ENCODE peak calls at places on chromosomes 1 and 21, in seven cellular contexts. T is mesenchymal stem cell, P is H9, G is mesendoderm, S is IMR-90, Q is trophoblast cell, X is H1. Z is an unnamed sample.

GRCh38 chr1:168468042-168468809 is 75.6 kb downstream of the XCL2 start:
- DNase-seq in X (no peak), P (no peak), S (no peak), Q (no peak), T (no peak), G (peak), Z (no peak)

GRCh38 chr1:108729481-108729880 is 16.8 kb downstream of the FNDC7 start:
- DNase-seq in G (no peak), S (no peak), Q (no peak), X (no peak), P (no peak), T (no peak), Z (no peak)

GRCh38 chr1:234212764-234213406 is 160.4 kb upstream of the COA6 start:
- DNase-seq in T (no peak), X (no peak), G (peak), Q (peak), P (peak), S (peak), Z (no peak)

GRCh38 chr1:3692593-3692992 is 40.3 kb downstream of the TP73 start:
- DNase-seq in X (no peak), T (no peak), Q (no peak), S (no peak), G (no peak), P (no peak), Z (no peak)

GRCh38 chr1:20442920-20443625 is 42.9 kb downstream of the CAMK2N1 start:
- DNase-seq in Q (no peak), X (no peak), G (no peak), P (no peak), T (peak), S (peak), Z (no peak)

GRCh38 chr1:54837002-54837853 is 36.1 kb upstream of the TTC22 start:
- DNase-seq in Q (no peak), X (peak), S (no peak), T (no peak), G (no peak), P (no peak), Z (no peak)

GRCh38 chr1:20640183-20640597 is 6.9 kb downstream of the PINK1 start:
- DNase-seq in G (peak), P (peak), Q (no peak), S (peak), T (peak), X (peak), Z (peak)

GRCh38 chr1:33119532-33120217 is 38.7 kb downstream of the AZIN2 start:
- DNase-seq in T (no peak), S (peak), P (peak), G (peak), Q (no peak), X (peak), Z (no peak)

GRCh38 chr1:172499636-172500141 is 33.3 kb upstream of the SUCO start:
- DNase-seq in X (no peak), G (peak), S (no peak), T (no peak), P (no peak), Q (peak), Z (no peak)

GRCh38 chr1:218413179-218413578 is 68.0 kb downstream of the TGFB2 start:
- DNase-seq in Q (no peak), X (no peak), T (no peak), P (no peak), G (no peak), S (no peak), Z (no peak)

GRCh38 chr21:45954271-45954670 is 27.3 kb upstream of the COL6A1 start:
- DNase-seq in Q (no peak), S (no peak), P (peak), X (no peak), G (peak), T (peak), Z (no peak)

GRCh38 chr1:36425791-36426190 is 24.5 kb downstream of the OSCP1 start:
- DNase-seq in X (no peak), Q (peak), P (no peak), T (no peak), S (peak), G (no peak), Z (no peak)

GRCh38 chr21:42012344-42012743 is 2.2 kb upstream of the ZBTB21 start:
- DNase-seq in P (no peak), Q (no peak), S (no peak), G (no peak), T (no peak), X (no peak), Z (no peak)

GRCh38 chr1:67719329-67720196 is 34.6 kb downstream of the GADD45A start:
- DNase-seq in X (no peak), S (no peak), P (no peak), T (no peak), G (no peak), Q (no peak), Z (no peak)

GRCh38 chr1:95380909-95381308 is 146.9 kb downstream of the RWDD3 start:
- DNase-seq in Q (no peak), P (no peak), X (no peak), T (no peak), G (peak), S (no peak), Z (no peak)

GRCh38 chr21:18666725-18667124 is 263.1 kb upstream of the TMPRSS15 start:
- DNase-seq in S (no peak), X (no peak), P (no peak), Q (no peak), T (no peak), G (no peak), Z (no peak)

GRCh38 chr1:219329606-219330005 is 155.9 kb downstream of the LYPLAL1 start:
- DNase-seq in T (peak), G (no peak), S (peak), Q (no peak), X (no peak), P (no peak), Z (no peak)

GRCh38 chr1:28642847-28643635 is at the start of gene TAF12:
- DNase-seq in Q (peak), P (peak), S (peak), T (peak), X (peak), G (peak), Z (peak)

GRCh38 chr1:81398041-81398440 is 402.7 kb upstream of the ADGRL2 start:
- DNase-seq in T (peak), S (no peak), Q (no peak), P (no peak), X (no peak), G (no peak), Z (no peak)

GRCh38 chr1:26016258-26016943 is 5.2 kb upstream of the EXTL1 start:
- DNase-seq in Q (no peak), P (no peak), T (peak), S (peak), X (no peak), G (no peak), Z (no peak)

GRCh38 chr1:224211262-224211962 is 28.4 kb downstream of the DEGS1 start:
- DNase-seq in G (no peak), T (peak), S (peak), X (no peak), P (no peak), Q (no peak), Z (no peak)

GRCh38 chr21:31283025-31283424 is 61.0 kb downstream of the TIAM1 start:
- DNase-seq in S (no peak), P (no peak), X (no peak), G (no peak), T (no peak), Q (no peak), Z (no peak)

GRCh38 chr1:232751393-232752140 is 53.6 kb upstream of the MAP10 start:
- DNase-seq in P (no peak), X (no peak), T (no peak), G (no peak), S (no peak), Q (no peak), Z (no peak)

GRCh38 chr1:89865498-89866385 is 44.9 kb downstream of the LRRC8D start:
- DNase-seq in S (peak), Q (no peak), T (peak), P (no peak), G (peak), X (no peak), Z (no peak)

GRCh38 chr1:21598417-21598816 is 70.7 kb downstream of the RAP1GAP start:
- DNase-seq in Q (no peak), P (no peak), G (no peak), S (no peak), X (no peak), T (no peak), Z (no peak)

GRCh38 chr1:116002781-116003455 is 26.6 kb downstream of the SLC22A15 start:
- DNase-seq in S (no peak), T (no peak), Q (no peak), X (no peak), P (no peak), G (no peak), Z (no peak)

GRCh38 chr1:37473431-37474050 is 839 bp upstream of the ZC3H12A start:
- DNase-seq in T (peak), G (peak), P (no peak), X (no peak), S (no peak), Q (no peak), Z (no peak)

GRCh38 chr1:178536844-178537371 is 24.0 kb downstream of the TEX35 start:
- DNase-seq in P (no peak), T (peak), X (no peak), Q (peak), G (peak), S (peak), Z (no peak)

GRCh38 chr1:65820983-65821382 is 28.3 kb downstream of the PDE4B start:
- DNase-seq in G (peak), Q (no peak), P (no peak), T (peak), S (peak), X (no peak), Z (no peak)

GRCh38 chr1:192559115-192560006 is 16.2 kb upstream of the RGS1 start:
- DNase-seq in S (peak), G (peak), T (peak), Q (no peak), X (no peak), P (no peak), Z (no peak)

GRCh38 chr21:15014220-15014619 is 50.6 kb downstream of the NRIP1 start:
- DNase-seq in S (peak), P (no peak), Q (no peak), T (no peak), G (no peak), X (no peak), Z (no peak)

GRCh38 chr21:19463966-19464365 is 1060.4 kb upstream of the TMPRSS15 start:
- DNase-seq in P (no peak), G (peak), Q (no peak), S (no peak), T (peak), X (no peak), Z (no peak)

GRCh38 chr1:210132582-210132981 is 100.0 kb upstream of the SERTAD4 start:
- DNase-seq in T (peak), G (peak), S (peak), X (no peak), P (no peak), Q (no peak), Z (peak)

GRCh38 chr1:42973799-42974198 is 15.1 kb upstream of the SLC2A1 start:
- DNase-seq in X (no peak), T (no peak), S (no peak), Q (no peak), P (no peak), G (no peak), Z (no peak)

GRCh38 chr1:215863796-215864195 is 296.7 kb downstream of the KCTD3 start:
- DNase-seq in G (no peak), T (no peak), X (no peak), S (no peak), Q (no peak), P (no peak), Z (no peak)
- H3K23ac ChIP-seq in G (no peak), T (no peak), X (no peak), S (no peak), Q (no peak), P (no peak), Z (no peak)

GRCh38 chr1:190338829-190339228 is 138.8 kb downstream of the BRINP3 start:
- DNase-seq in G (no peak), S (no peak), T (no peak), P (no peak), Q (no peak), X (no peak), Z (no peak)
- H3K23ac ChIP-seq in G (no peak), S (no peak), T (no peak), P (no peak), Q (no peak), X (no peak), Z (no peak)

GRCh38 chr1:17777818-17778217 is 22.7 kb downstream of the ACTL8 start:
- DNase-seq in P (no peak), S (no peak), Q (no peak), T (no peak), G (no peak), X (no peak), Z (no peak)
- H3K23ac ChIP-seq in P (no peak), S (no peak), Q (no peak), T (no peak), G (no peak), X (no peak), Z (no peak)

DNA sequence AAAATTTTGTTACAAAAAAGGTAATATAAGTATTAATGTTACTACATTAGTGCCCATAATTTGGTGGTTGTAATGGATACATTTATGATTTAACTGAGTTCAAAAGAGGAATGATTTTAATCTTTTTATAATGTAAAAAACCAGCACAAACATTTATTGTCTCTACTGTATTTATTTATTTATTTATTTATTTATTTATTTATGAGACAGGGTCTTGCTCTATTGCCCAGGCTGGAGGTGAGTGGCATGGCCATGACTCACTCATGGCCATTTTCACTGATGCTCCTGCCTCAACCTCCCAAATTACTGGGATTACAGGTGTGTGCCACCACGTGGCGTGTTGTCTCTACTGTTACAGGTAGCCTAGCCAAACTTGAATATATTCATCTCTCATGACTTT is 21.9 kb downstream of the SPEN start:
- DNase-seq in X (no peak), Q (no peak), G (no peak), P (no peak), S (no peak), T (no peak), Z (no peak)
- H3K23ac ChIP-seq in X (no peak), Q (no peak), G (no peak), P (no peak), S (no peak), T (no peak), Z (no peak)

GRCh38 chr1:212078826-212079225 is 43.3 kb downstream of the DTL start:
- DNase-seq in P (no peak), T (no peak), X (no peak), S (no peak), Q (no peak), G (no peak), Z (no peak)

GRCh38 chr1:212077028-212077427 is 41.5 kb downstream of the DTL start:
- DNase-seq in T (no peak), X (no peak), G (no peak), P (no peak), S (no peak), Q (no peak), Z (no peak)

GRCh38 chr1:212082765-212083406 is 47.3 kb downstream of the DTL start:
- DNase-seq in T (no peak), X (no peak), G (no peak), S (no peak), P (no peak), Q (no peak), Z (no peak)
- H3K23ac ChIP-seq in T (no peak), X (no peak), G (no peak), S (no peak), P (no peak), Q (no peak), Z (no peak)